ENCODE peak calls at places on chromosomes 1 and 21, in eight cellular contexts. P, E, U, Z, B, I, F and M are unnamed samples.

GRCh38 chr1:27382950-27383627 is at the start of gene CD164L2:
- DNase-seq in F (peak; percentile 90), Z (peak; percentile 74), P (peak; percentile 90), U (peak; percentile 91), E (no peak), I (peak; percentile 93), B (peak; percentile 86), M (peak; percentile 69)

GRCh38 chr1:230919201-230919600 is 50.9 kb upstream of the C1orf198 start:
- DNase-seq in F (no peak), P (no peak), I (no peak), E (no peak), B (no peak), Z (no peak), U (no peak), M (no peak)

GRCh38 chr21:39911286-39911685 is 44.0 kb downstream of the PCP4 start:
- DNase-seq in Z (no peak), U (peak; percentile 60), F (no peak), E (no peak), B (no peak), I (peak; percentile 28), P (no peak), M (no peak)

GRCh38 chr1:83791821-83792437 is 207.0 kb downstream of the TTLL7 start:
- DNase-seq in I (no peak), B (no peak), U (no peak), P (no peak), Z (no peak), E (peak; percentile 24), F (no peak), M (no peak)

GRCh38 chr1:183622013-183622412 is 13.6 kb downstream of the ARPC5 start:
- DNase-seq in U (no peak), I (no peak), Z (no peak), F (no peak), B (no peak), E (no peak), P (no peak), M (no peak)

GRCh38 chr21:41597811-41598231 is 89.9 kb upstream of the TMPRSS2 start:
- DNase-seq in Z (no peak), B (no peak), E (no peak), I (no peak), U (no peak), F (no peak), P (no peak), M (no peak)

GRCh38 chr1:223834660-223835263 is 11.0 kb downstream of the TP53BP2 start:
- DNase-seq in Z (no peak), E (peak; percentile 71), P (no peak), F (no peak), U (no peak), I (no peak), B (no peak), M (no peak)

GRCh38 chr1:147750618-147751217 is 9.7 kb downstream of the GJA5 start:
- DNase-seq in E (no peak), F (no peak), U (no peak), Z (no peak), I (no peak), B (no peak), P (no peak), M (no peak)

GRCh38 chr1:226405411-226405988 is 2.4 kb downstream of the PARP1 start:
- DNase-seq in F (no peak), I (peak; percentile 42), P (peak; percentile 68), E (no peak), U (peak; percentile 74), B (no peak), Z (no peak), M (no peak)

GRCh38 chr1:90881034-90881433 is 140.8 kb downstream of the ZNF644 start:
- DNase-seq in B (no peak), I (no peak), Z (no peak), P (no peak), E (no peak), U (no peak), F (no peak), M (no peak)

GRCh38 chr1:10836726-10837125 is 40.3 kb upstream of the CASZ1 start:
- DNase-seq in B (no peak), Z (no peak), I (peak; percentile 42), F (no peak), U (peak; percentile 49), E (no peak), P (peak; percentile 67), M (no peak)

GRCh38 chr1:3219005-3219724 is 150.2 kb downstream of the PRDM16 start:
- DNase-seq in P (no peak), Z (no peak), I (no peak), E (peak; percentile 52), F (no peak), U (no peak), B (no peak), M (peak; percentile 73)

GRCh38 chr1:31712625-31713024 is 8.8 kb upstream of the COL16A1 start:
- DNase-seq in B (peak; percentile 72), I (no peak), U (no peak), F (no peak), E (peak; percentile 81), Z (no peak), P (no peak), M (no peak)

GRCh38 chr1:39144943-39145650 is 59.4 kb upstream of the MACF1 start:
- DNase-seq in Z (no peak), U (no peak), F (no peak), B (no peak), E (no peak), I (no peak), P (no peak), M (no peak)

GRCh38 chr1:186930248-186930647 is 101.5 kb downstream of the PLA2G4A start:
- DNase-seq in F (no peak), U (no peak), I (no peak), Z (no peak), P (no peak), B (no peak), E (no peak), M (no peak)

GRCh38 chr1:238772321-238772720 is 614.0 kb upstream of the CHRM3 start:
- DNase-seq in P (no peak), I (no peak), B (no peak), F (peak; percentile 4), U (no peak), E (peak; percentile 2), Z (no peak), M (no peak)

DNA sequence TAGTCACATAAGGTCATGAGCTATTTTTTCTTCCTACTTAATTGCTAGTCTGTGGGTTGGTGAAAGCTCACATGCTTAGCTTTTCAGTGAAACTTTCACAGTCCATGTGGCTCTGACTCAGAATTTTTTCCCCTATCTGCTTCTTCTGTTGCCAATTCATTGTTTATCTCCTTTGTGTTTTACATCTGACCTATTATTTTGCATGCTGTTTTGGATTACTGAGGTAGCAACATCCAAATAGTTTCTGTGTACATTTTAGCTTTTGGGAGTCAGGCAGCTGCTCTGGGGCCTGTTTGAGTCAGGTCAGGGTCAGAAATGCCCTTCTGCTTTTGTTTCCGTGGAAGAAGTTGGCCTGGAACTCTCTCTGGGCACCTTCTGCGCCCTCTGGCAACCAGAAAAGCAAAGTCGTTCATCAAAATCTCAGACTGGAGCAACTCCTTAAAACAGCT is 40.0 kb downstream of the ROR1 start:
- DNase-seq in P (no peak), Z (no peak), F (no peak), E (peak; percentile 67), U (no peak), B (no peak), I (no peak), M (no peak)
- TF ChIP-seq CTCF in P (no peak), Z (no peak), F (no peak), E (no peak), U (no peak), B (no peak), I (no peak), M (no peak)

DNA sequence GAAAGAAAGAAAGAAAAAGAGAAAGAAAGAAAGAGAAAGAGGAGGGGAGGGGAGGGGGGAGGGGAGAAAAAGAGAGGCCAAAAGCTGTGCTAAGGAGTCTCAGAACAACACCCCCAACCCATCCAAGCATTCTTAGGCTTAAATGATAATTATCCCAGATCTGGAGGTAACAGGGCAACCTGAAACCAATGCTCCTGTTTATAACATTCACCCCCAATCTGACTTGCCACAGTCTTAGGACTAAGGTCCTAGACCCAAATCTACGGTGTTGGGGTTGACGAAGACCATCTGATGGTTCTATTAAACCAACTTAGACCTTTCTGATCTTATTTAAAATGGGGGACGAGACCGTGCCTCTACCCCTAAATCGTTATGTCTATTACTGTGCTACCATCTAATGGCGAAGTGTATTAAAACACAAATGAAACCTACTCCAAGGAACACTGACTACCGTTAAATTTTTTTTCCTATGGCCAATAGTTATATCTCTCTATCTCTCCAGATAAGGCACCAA is 119.3 kb upstream of the CDC42BPA start:
- DNase-seq in U (peak; percentile 70), B (no peak), I (no peak), Z (no peak), P (no peak), F (peak; percentile 90), E (peak; percentile 68), M (no peak)
- TF ChIP-seq CTCF in U (peak; percentile 63), B (no peak), I (no peak), Z (peak; percentile 50), P (peak; percentile 62), F (peak; percentile 47), E (peak; percentile 29), M (no peak)

DNA sequence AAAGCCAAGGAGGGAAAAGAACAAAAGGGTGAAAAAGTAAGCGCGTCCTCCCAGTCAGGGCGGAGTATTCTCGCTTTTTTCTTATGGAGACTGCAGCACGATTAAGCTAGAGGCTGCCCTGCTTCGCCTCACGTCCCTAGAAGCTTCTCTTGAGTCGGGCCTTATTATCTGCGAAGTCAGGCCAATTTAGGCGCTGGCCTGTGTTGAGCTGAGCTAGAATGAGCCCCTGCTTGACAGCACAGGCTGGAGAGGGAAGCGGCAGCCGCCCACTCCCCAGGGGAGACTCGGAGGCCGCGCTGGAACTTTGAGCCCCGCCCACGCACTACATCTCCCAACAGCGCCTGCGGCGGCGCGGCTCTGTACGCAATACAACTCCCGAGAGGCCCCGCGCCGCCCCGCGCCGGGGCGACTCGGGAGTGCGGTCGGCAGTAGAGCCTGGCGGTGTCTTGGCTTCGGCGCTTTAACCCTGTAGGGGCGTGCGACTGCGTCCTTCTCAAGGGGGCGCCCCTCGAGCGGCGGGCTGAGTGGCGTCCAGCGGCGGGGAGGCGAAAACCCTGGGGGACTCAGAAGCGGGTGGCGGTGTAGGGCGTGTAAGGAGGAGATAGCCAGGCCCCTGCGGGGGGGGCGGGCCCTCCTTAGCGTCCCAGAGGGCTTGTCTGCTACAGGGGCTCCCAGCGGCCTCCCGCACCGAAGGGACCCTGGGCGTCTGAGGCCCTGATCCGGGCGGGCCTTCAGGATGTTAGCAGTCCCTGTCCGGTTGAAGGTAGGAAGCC is 888 bp downstream of the ZNF436 start:
- DNase-seq in I (peak; percentile 89), E (peak; percentile 93), Z (peak; percentile 93), U (peak; percentile 97), P (peak; percentile 90), F (peak; percentile 80), B (peak; percentile 94), M (peak; percentile 88)
- TF ChIP-seq CTCF in I (no peak), E (peak; percentile 9), Z (no peak), U (peak; percentile 30), P (peak; percentile 46), F (no peak), B (no peak), M (no peak)

GRCh38 chr1:192316692-192317091 is at the start of gene RGS21:
- DNase-seq in P (no peak), B (no peak), E (no peak), U (no peak), Z (no peak), I (no peak), F (no peak), M (no peak)

DNA sequence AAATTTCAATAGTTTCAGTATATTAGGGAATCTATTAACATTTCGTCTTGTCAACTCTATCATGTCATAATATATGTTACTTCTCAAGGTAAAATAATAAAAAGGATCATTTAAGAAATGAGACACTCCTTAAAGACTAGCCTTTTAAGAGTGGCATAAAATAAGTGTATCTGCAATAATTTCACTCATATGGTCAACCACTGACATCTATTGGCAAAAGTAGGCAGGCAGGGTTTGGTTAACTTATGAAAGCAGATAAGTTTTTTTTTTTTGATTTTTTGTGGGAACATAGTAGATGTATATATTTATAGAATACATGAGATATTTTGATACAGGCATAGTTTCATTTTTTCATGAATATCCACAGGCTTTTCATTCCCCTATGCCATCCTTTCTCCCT is 5.5 kb upstream of the RGS21 start:
- DNase-seq in I (no peak), U (peak; percentile 5), B (no peak), P (no peak), E (peak; percentile 70), F (peak; percentile 17), Z (no peak), M (no peak)
- TF ChIP-seq CTCF in I (no peak), U (peak; percentile 56), B (no peak), P (peak; percentile 50), E (peak; percentile 69), F (peak; percentile 68), Z (no peak), M (no peak)